ENCODE peak calls at places on chromosomes 7 and 10, in eight cellular contexts. R, X, W, P, B, H, M and Q are unnamed samples.

GRCh38 chr10:26486304-26486703 is 48.2 kb downstream of the APBB1IP start:
- DNase-seq in R (peak; percentile 20), X (no peak), W (no peak), P (no peak), B (no peak), H (no peak), M (peak; percentile 18), Q (no peak)

GRCh38 chr10:95183451-95184230 is 10.4 kb upstream of the ACSM6 start:
- DNase-seq in R (peak; percentile 70), X (peak; percentile 91), W (peak; percentile 94), P (no peak), B (peak; percentile 73), H (no peak), M (peak; percentile 74), Q (peak; percentile 57)

GRCh38 chr7:92496876-92497275 is 19.1 kb upstream of the ERVW-1 start:
- DNase-seq in R (peak; percentile 2), X (no peak), W (no peak), P (no peak), B (no peak), H (no peak), M (no peak), Q (no peak)

GRCh38 chr10:101939273-101939635 is 95.7 kb upstream of the KCNIP2 start:
- DNase-seq in R (peak; percentile 77), X (no peak), W (no peak), P (peak; percentile 81), B (peak; percentile 87), H (no peak), M (peak; percentile 97), Q (no peak)

GRCh38 chr7:71484381-71484780 is 352.4 kb downstream of the GALNT17 start:
- DNase-seq in R (no peak), X (no peak), W (no peak), P (no peak), B (no peak), H (no peak), M (no peak), Q (no peak)

GRCh38 chr7:2986561-2986960 is 57.1 kb downstream of the CARD11 start:
- DNase-seq in R (no peak), X (no peak), W (no peak), P (no peak), B (no peak), H (no peak), M (no peak), Q (no peak)

GRCh38 chr10:6838118-6838517 is 258.0 kb upstream of the PRKCQ start:
- DNase-seq in R (no peak), X (peak; percentile 44), W (no peak), P (no peak), B (no peak), H (peak; percentile 1), M (no peak), Q (peak; percentile 53)

GRCh38 chr7:35725280-35725680 is 30.3 kb upstream of the HERPUD2 start:
- DNase-seq in R (no peak), X (peak; percentile 27), W (no peak), P (no peak), B (no peak), H (peak; percentile 30), M (no peak), Q (no peak)

GRCh38 chr10:55491712-55492111 is 690.7 kb upstream of the PCDH15 start:
- DNase-seq in R (no peak), X (no peak), W (no peak), P (no peak), B (no peak), H (no peak), M (no peak), Q (no peak)

GRCh38 chr7:30382607-30383006 is 96.0 kb downstream of the NOD1 start:
- DNase-seq in R (no peak), X (no peak), W (no peak), P (no peak), B (no peak), H (no peak), M (no peak), Q (no peak)

GRCh38 chr10:48594371-48594770 is 10.5 kb downstream of the ARHGAP22 start:
- DNase-seq in R (no peak), X (no peak), W (no peak), P (no peak), B (no peak), H (no peak), M (no peak), Q (no peak)

GRCh38 chr7:32070406-32071360 is at the start of gene PDE1C:
- DNase-seq in R (peak; percentile 42), X (peak; percentile 63), W (peak; percentile 64), P (no peak), B (no peak), H (no peak), M (no peak), Q (no peak)

GRCh38 chr10:100519321-100520051 is at the start of gene SEC31B:
- DNase-seq in R (no peak), X (peak; percentile 76), W (peak; percentile 87), P (no peak), B (no peak), H (peak; percentile 50), M (no peak), Q (no peak)

GRCh38 chr7:100090527-100091410 is 2.0 kb downstream of the COPS6 start:
- DNase-seq in R (peak; percentile 20), X (no peak), W (no peak), P (no peak), B (no peak), H (no peak), M (no peak), Q (peak; percentile 48)

GRCh38 chr10:125118701-125119100 is 41.7 kb downstream of the CTBP2 start:
- DNase-seq in R (no peak), X (no peak), W (no peak), P (no peak), B (no peak), H (no peak), M (no peak), Q (no peak)

GRCh38 chr7:87627634-87627994 is 584 bp upstream of the RUNDC3B start:
- DNase-seq in R (no peak), X (peak; percentile 51), W (no peak), P (no peak), B (no peak), H (no peak), M (no peak), Q (no peak)

GRCh38 chr10:31064334-31064733 is 32.7 kb upstream of the ZNF438 start:
- DNase-seq in R (peak; percentile 20), X (no peak), W (no peak), P (no peak), B (no peak), H (no peak), M (peak; percentile 60), Q (no peak)

GRCh38 chr10:68239069-68239468 is 7.2 kb upstream of the ATOH7 start:
- DNase-seq in R (no peak), X (no peak), W (no peak), P (no peak), B (no peak), H (no peak), M (no peak), Q (no peak)

GRCh38 chr10:72935358-72935757 is 19.2 kb downstream of the PLA2G12B start:
- DNase-seq in R (peak; percentile 48), X (no peak), W (no peak), P (no peak), B (peak; percentile 10), H (no peak), M (peak; percentile 74), Q (no peak)

GRCh38 chr10:103854687-103855423 is 521 bp downstream of the SH3PXD2A start:
- DNase-seq in R (no peak), X (peak; percentile 60), W (peak; percentile 63), P (no peak), B (no peak), H (no peak), M (peak; percentile 60), Q (peak; percentile 77)

GRCh38 chr10:102645741-102646609 is 1.7 kb downstream of the TRIM8 start:
- DNase-seq in R (peak; percentile 96), X (peak; percentile 71), W (peak; percentile 64), P (peak; percentile 93), B (peak; percentile 82), H (peak; percentile 44), M (peak; percentile 99), Q (peak; percentile 73)

DNA sequence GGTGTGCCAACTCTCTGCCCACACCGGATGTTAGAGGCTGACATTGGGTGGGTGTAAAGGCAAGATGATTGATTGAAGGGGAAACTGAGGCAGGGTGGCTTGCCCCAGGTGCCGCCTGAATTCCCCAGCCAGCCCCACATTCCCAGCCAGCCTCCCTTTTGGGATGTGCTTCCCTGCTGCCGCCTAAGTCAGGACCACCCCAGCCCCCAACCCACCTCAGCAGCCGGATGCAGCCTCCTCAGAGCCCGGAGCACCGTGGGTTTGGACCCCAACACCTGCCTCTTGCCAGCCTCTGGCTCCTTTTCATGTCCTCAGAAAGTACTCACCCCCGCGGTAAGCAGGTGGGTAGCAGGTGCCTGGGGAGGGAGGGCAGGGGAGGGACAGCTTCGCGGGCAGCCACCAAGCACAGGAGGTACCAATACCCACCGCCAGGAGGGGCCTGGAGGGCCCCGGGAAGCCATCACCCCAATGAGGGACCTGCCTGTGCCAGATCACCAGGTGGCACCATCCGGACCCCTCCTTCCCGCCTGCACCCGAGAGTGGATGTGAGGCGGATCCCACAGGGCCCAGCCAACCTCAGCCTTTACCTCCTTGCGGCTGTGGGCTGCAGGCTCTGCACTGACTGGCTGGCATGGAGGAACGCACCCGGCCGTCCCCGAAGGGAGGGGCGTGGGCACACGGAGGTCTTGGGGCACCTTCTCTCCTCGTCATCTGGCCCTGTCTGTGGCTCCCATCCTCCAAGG is 60.5 kb downstream of the PWWP2B start:
- DNase-seq in R (no peak), X (no peak), W (no peak), P (no peak), B (no peak), H (no peak), M (no peak), Q (no peak)
- TF ChIP-seq CTCF in R (peak; percentile 3), X (peak; percentile 11), W (peak; percentile 22), P (peak; percentile 59), B (peak; percentile 37), H (no peak), M (no peak), Q (no peak)

GRCh38 chr7:7235347-7235746 is 53.0 kb downstream of the C1GALT1 start:
- DNase-seq in R (no peak), X (no peak), W (no peak), P (no peak), B (no peak), H (no peak), M (no peak), Q (no peak)
- H3K4me1 ChIP-seq in R (peaks cover 7% of the 10 kb centered on the region), X (peaks cover 62% of the 10 kb centered on the region), W (peaks cover 19% of the 10 kb centered on the region), P (peaks cover 5% of the 10 kb centered on the region), B (no peaks in the 10 kb centered on the region), H (no peaks in the 10 kb centered on the region), M (no peaks in the 10 kb centered on the region), Q (no peaks in the 10 kb centered on the region)

GRCh38 chr7:129911790-129912189 is 41.0 kb downstream of the UBE2H start:
- DNase-seq in R (no peak), X (no peak), W (no peak), P (no peak), B (no peak), H (no peak), M (no peak), Q (no peak)
- TF ChIP-seq EZH2 in R (no peak), X (no peak), W (no peak), P (no peak), B (no peak), H (no peak), M (no peak), Q (no peak)

DNA sequence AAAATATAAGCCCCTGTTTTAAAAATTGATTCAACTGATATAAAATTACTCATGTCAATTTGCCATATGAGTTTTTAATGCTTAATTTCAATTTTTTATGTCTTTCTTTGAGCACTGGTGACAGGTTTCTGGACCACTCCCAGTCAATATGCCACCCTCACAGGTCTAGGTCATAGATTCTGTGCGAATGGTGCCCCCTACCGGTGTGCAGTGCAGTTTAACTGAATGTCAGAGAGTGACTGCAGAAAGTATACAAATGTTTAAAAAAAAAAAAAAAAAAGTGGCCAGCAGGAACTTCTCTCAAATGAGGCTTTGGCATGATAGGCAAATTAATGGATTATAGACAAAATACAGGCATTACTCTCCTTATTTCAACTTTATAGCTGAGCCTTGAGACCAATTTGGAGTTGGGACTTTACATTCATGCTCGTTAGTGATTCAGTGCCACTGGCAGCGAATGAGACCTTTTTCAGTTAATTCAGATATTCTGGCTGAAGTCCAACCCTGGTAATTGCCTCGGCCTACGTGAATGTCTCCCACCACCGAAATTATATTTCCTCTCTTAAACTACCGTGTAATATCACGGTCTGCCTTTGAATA is 427.6 kb downstream of the PHTF2 start:
- DNase-seq in R (peak; percentile 1), X (peak; percentile 86), W (peak; percentile 81), P (no peak), B (peak; percentile 22), H (peak; percentile 16), M (peak; percentile 63), Q (peak; percentile 76)
- TF ChIP-seq CTCF in R (peak; percentile 57), X (peak; percentile 91), W (peak; percentile 76), P (peak; percentile 57), B (peak; percentile 67), H (peak; percentile 69), M (peak; percentile 49), Q (peak; percentile 83)